ENCODE peak calls at places on chromosomes 6 and 20, in four cellular contexts. J is progenitor cell of endocrine pancreas; W is AG09309; Z is CD8-positive, alpha-beta T cell. P is an unnamed sample.

GRCh38 chr6:44650947-44651346 is 263.4 kb downstream of the CDC5L start:
- DNase-seq in Z (no peak), J (no peak), W (no peak), P (no peak)

GRCh38 chr6:156010-156409 is 136.3 kb upstream of the DUSP22 start:
- DNase-seq in W (no peak), Z (no peak), J (no peak), P (no peak)

GRCh38 chr6:13450628-13451027 is 36.8 kb downstream of the GFOD1 start:
- DNase-seq in W (no peak), Z (no peak), J (no peak), P (no peak)

GRCh38 chr6:1917628-1918371 is 308.1 kb downstream of the FOXC1 start:
- DNase-seq in Z (no peak), W (no peak), J (no peak), P (no peak)

GRCh38 chr6:41367700-41368099 is 32.3 kb downstream of the NCR2 start:
- DNase-seq in J (peak), W (peak), Z (no peak), P (no peak)

GRCh38 chr6:15244605-15245360 is 1.1 kb upstream of the JARID2 start:
- DNase-seq in W (no peak), Z (peak), J (peak), P (no peak)

GRCh38 chr6:152948150-152948768 is 34.6 kb downstream of the FBXO5 start:
- DNase-seq in Z (no peak), J (no peak), W (peak), P (no peak)

GRCh38 chr6:138161118-138161433 is 663 bp upstream of the ARFGEF3 start:
- DNase-seq in J (no peak), W (no peak), Z (no peak), P (no peak)

GRCh38 chr6:148431413-148431812 is 88.8 kb downstream of the SASH1 start:
- DNase-seq in W (no peak), Z (no peak), J (no peak), P (no peak)

GRCh38 chr6:132731086-132731485 is 17.2 kb upstream of the VNN1 start:
- DNase-seq in J (no peak), W (no peak), Z (no peak), P (no peak)

GRCh38 chr20:38325905-38326304 is 20.4 kb upstream of the LBP start:
- DNase-seq in Z (no peak), W (no peak), J (no peak), P (no peak)

GRCh38 chr20:59820204-59821041 is 113.0 kb downstream of the SYCP2 start:
- DNase-seq in W (no peak), J (no peak), Z (no peak), P (no peak)

GRCh38 chr20:59581983-59582679 is 22.2 kb upstream of the PHACTR3 start:
- DNase-seq in J (no peak), Z (no peak), W (no peak), P (no peak)

GRCh38 chr6:40325791-40326190 is 261.4 kb downstream of the LRFN2 start:
- DNase-seq in W (no peak), J (no peak), Z (no peak), P (no peak)

GRCh38 chr20:49916146-49917002 is 1.0 kb upstream of the SPATA2 start:
- DNase-seq in Z (no peak), J (no peak), W (no peak), P (no peak)

GRCh38 chr20:49915118-49915379 is 280 bp downstream of the SPATA2 start:
- DNase-seq in J (no peak), W (no peak), Z (no peak), P (no peak)

GRCh38 chr20:49913399-49914047 is 1.8 kb downstream of the SPATA2 start:
- DNase-seq in W (no peak), J (no peak), Z (no peak), P (no peak)

GRCh38 chr20:49915380-49916145 is at the start of gene SPATA2:
- DNase-seq in Z (peak), W (peak), J (peak), P (peak)

GRCh38 chr20:49914310-49915117 is 815 bp downstream of the SPATA2 start:
- DNase-seq in J (no peak), Z (no peak), W (no peak), P (no peak)
- TF ChIP-seq CTCF in J (no peak), Z (no peak), W (no peak), P (no peak)

GRCh38 chr20:11980263-11980662 is 62.6 kb downstream of the BTBD3 start:
- DNase-seq in Z (no peak), J (no peak), W (no peak), P (no peak)
- TF ChIP-seq CTCF in Z (no peak), J (no peak), W (peak), P (no peak)

DNA sequence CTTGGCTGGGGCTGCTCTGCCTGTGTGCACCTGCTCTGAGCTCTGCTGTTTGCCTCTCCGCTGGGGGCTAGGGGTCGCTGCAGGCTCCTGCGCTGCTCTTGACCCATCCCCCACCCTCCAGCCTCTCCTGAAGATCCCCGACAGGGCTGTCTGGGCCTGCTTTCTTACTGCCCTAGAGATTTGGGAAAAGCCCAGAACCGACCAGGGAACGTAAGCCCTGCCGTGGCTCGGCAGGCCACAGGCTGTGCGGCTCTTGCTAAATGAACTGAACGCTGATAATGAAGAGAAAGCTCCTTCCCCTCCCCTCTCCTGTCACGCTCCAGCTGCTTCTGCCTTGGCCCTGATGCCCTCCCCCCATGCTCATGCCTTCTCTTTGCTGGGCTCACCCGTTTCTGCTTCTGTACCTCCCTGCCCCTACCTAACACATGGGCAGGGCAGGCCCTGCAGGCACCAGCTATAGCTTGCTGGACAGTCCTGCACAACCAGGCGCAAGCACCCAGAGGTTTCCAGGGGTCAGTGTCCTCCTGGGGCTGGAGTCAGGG is 32.0 kb upstream of the PCMTD2 start:
- DNase-seq in Z (no peak), W (no peak), J (peak), P (no peak)
- TF ChIP-seq CTCF in Z (no peak), W (peak), J (peak), P (no peak)

DNA sequence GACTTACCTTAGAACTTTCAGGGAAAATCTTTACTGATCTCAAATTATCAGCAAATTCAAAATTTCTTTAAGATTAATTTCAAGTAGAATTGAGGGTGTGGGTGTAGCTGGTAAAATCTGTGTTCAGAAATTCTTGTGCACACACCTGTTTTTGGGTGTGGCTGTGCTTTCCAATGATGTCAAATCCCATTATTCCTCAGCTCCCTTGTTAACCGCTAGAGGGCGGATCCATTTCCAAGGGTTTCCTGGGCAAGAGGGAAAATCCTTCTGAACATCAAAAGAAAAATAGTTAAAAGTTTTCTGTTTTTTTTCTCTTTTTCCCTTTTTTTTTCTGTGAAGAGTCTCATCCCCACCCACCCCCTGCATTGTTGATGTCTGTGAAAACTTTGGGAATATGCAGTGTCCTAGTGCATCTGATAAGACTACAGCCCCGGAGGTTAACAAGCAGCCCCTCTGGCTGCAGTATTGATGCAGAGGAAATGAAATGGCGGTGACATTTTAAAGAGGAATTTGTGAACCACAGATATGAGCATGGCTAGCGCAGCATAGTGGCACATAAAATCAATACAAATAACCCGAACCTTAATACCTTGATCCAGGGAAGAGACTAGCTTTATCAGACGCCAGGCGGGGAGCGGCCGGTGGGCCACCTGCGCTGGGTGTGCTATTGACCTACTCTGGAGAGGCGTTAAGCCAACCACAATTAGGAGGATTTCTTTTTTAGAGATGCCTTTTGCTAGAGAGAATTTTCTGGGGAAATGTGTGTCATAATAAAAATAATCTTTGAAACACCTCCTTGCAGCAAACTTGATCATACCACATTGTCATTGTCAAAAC is 130.9 kb downstream of the FOXA2 start:
- DNase-seq in J (no peak), Z (no peak), W (no peak), P (no peak)
- TF ChIP-seq CTCF in J (peak), Z (no peak), W (peak), P (no peak)

GRCh38 chr6:159118941-159119340 is 50.3 kb upstream of the FNDC1 start:
- DNase-seq in Z (no peak), J (no peak), W (no peak), P (no peak)
- TF ChIP-seq CTCF in Z (no peak), J (no peak), W (no peak), P (no peak)

GRCh38 chr20:22696759-22697158 is 112.4 kb upstream of the FOXA2 start:
- DNase-seq in Z (no peak), J (no peak), W (no peak), P (no peak)
- TF ChIP-seq CTCF in Z (no peak), J (no peak), W (no peak), P (no peak)

GRCh38 chr6:37538107-37538506 is 38.4 kb upstream of the CCDC167 start:
- DNase-seq in Z (no peak), W (no peak), J (no peak), P (no peak)

GRCh38 chr6:37536462-37537225 is 37.0 kb upstream of the CCDC167 start:
- DNase-seq in Z (no peak), W (no peak), J (no peak), P (no peak)

GRCh38 chr6:37532122-37532521 is 32.4 kb upstream of the CCDC167 start:
- DNase-seq in J (no peak), W (no peak), Z (no peak), P (no peak)

GRCh38 chr6:37539706-37540352 is 40.1 kb upstream of the CCDC167 start:
- DNase-seq in W (no peak), Z (no peak), J (no peak), P (no peak)

DNA sequence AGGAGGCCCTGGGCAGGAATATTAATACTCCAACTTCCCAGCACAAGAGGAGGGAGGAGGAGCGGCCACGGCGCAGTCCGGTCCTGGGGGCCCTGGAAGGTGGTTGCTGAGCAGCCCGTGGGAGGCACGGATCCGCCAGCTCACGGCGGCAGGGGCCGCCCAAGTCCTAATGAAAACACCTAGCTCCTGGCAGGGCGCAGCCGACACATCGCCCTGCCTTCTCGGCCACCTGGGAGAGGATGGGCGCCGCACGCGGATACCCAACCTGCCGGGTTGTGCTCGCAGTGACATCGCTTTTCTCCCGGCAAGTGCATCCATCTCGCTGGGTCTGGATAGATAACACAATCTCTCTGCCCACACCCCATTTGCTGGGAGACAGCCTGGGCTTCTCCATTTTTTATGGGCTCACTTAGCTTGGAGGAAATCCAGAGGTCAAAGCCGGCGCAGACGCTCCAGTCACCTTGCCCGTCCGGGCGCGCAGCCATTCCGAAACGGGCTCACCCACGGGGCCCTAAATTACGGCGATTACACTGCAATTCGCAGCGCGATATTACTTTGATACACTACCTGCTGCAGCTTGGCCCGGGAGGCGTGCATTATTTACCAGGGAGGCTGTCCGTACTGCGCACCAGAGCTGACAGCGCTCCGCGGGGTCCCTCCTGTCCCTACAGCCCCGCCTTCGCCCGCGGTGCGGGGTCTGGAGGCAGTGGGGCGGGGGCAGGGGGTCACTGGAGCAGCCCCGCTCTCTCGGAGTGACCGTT is 36.2 kb upstream of the CCDC167 start:
- DNase-seq in W (no peak), J (no peak), Z (peak), P (peak)
- TF ChIP-seq CTCF in W (no peak), J (peak), Z (no peak), P (no peak)